ENCODE peak calls at places on chromosome 10, in ten cellular contexts. O is astrocyte of the cerebellum, G is spleen, E is tibial nerve, Z is heart right ventricle, B is lower lobe of right lung, V is right atrium auricular region, F is H9, R is mesothelial cell of epicardium, C is GM12864. U is an unnamed sample.

GRCh38 chr10:106595281-106595680 is 569.2 kb downstream of the SORCS1 start:
- DNase-seq in O (no peak), G (no peak), E (no peak), Z (no peak), B (no peak), V (no peak), F (no peak), R (no peak), C (no peak), U (no peak)

GRCh38 chr10:77037735-77038411 is 599.7 kb downstream of the KCNMA1 start:
- DNase-seq in O (no peak), G (no peak), E (no peak), Z (no peak), B (no peak), V (no peak), F (no peak), R (no peak), C (no peak), U (no peak)

GRCh38 chr10:132575320-132576201 is 38.0 kb downstream of the INPP5A start:
- DNase-seq in O (peak; percentile 99), G (no peak), E (no peak), Z (no peak), B (no peak), V (peak; percentile 67), F (no peak), R (no peak), C (no peak), U (peak; percentile 72)

GRCh38 chr10:84543077-84543476 is 214.7 kb downstream of the CCSER2 start:
- DNase-seq in O (no peak), G (no peak), E (no peak), Z (no peak), B (no peak), V (no peak), F (no peak), R (no peak), C (no peak), U (no peak)

GRCh38 chr10:104680467-104681401 is 39.6 kb downstream of the SORCS3 start:
- DNase-seq in O (no peak), G (no peak), E (no peak), Z (peak; percentile 26), B (no peak), V (no peak), F (peak; percentile 75), R (peak; percentile 49), C (no peak), U (no peak)

GRCh38 chr10:110192552-110192951 is 14.9 kb upstream of the MXI1 start:
- DNase-seq in O (no peak), G (no peak), E (no peak), Z (no peak), B (no peak), V (peak; percentile 57), F (peak; percentile 47), R (no peak), C (no peak), U (peak; percentile 53)

GRCh38 chr10:43128958-43129706 is 9.1 kb upstream of the CSGALNACT2 start:
- DNase-seq in O (peak; percentile 87), G (peak; percentile 22), E (no peak), Z (no peak), B (no peak), V (peak; percentile 54), F (peak; percentile 20), R (no peak), C (no peak), U (peak; percentile 69)

GRCh38 chr10:80464557-80465466 is 10.7 kb downstream of the TSPAN14 start:
- DNase-seq in O (no peak), G (peak; percentile 80), E (no peak), Z (peak; percentile 35), B (no peak), V (no peak), F (peak; percentile 91), R (no peak), C (no peak), U (no peak)

DNA sequence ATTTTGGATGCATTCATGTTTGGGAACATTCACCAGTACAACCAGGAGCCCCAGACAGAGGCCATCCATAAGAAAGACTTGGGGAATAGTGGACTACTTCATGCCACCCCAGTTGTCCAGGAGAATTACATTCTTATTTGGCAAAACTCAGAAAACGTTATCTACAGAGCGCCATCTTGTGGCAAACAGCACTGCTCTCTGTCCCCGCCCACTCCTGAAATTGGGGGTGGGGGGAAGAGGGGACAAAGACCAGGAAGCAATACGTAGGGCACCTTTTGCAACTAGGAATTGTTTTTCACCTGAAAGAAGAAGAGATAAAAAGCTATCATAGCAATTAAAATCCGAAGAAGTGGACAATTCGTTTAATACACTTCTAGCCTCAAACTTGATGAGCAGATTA is 134.6 kb upstream of the MGMT start:
- DNase-seq in O (no peak), G (no peak), E (peak; percentile 8), Z (no peak), B (no peak), V (no peak), F (peak; percentile 75), R (no peak), C (no peak), U (no peak)
- TF ChIP-seq CTCF in O (peak; percentile 11), G (no peak), E (peak; percentile 42), Z (peak; percentile 51), B (peak; percentile 53), V (no peak), F (peak; percentile 89), R (peak; percentile 25), C (peak; percentile 55), U (peak; percentile 23)

GRCh38 chr10:60237977-60238376 is 151.7 kb downstream of the ANK3 start:
- DNase-seq in O (no peak), G (no peak), E (no peak), Z (no peak), B (no peak), V (no peak), F (no peak), R (no peak), C (peak; percentile 21), U (peak; percentile 21)

GRCh38 chr10:60236869-60237524 is 152.7 kb downstream of the ANK3 start:
- DNase-seq in O (no peak), G (peak; percentile 85), E (peak; percentile 19), Z (peak; percentile 21), B (peak; percentile 77), V (peak; percentile 65), F (no peak), R (no peak), C (peak; percentile 94), U (peak; percentile 66)

GRCh38 chr10:60239228-60239627 is 150.4 kb downstream of the ANK3 start:
- DNase-seq in O (no peak), G (no peak), E (no peak), Z (no peak), B (no peak), V (no peak), F (no peak), R (no peak), C (no peak), U (no peak)

GRCh38 chr10:60235001-60235400 is 154.7 kb downstream of the ANK3 start:
- DNase-seq in O (peak; percentile 33), G (no peak), E (no peak), Z (no peak), B (no peak), V (no peak), F (no peak), R (no peak), C (no peak), U (no peak)

DNA sequence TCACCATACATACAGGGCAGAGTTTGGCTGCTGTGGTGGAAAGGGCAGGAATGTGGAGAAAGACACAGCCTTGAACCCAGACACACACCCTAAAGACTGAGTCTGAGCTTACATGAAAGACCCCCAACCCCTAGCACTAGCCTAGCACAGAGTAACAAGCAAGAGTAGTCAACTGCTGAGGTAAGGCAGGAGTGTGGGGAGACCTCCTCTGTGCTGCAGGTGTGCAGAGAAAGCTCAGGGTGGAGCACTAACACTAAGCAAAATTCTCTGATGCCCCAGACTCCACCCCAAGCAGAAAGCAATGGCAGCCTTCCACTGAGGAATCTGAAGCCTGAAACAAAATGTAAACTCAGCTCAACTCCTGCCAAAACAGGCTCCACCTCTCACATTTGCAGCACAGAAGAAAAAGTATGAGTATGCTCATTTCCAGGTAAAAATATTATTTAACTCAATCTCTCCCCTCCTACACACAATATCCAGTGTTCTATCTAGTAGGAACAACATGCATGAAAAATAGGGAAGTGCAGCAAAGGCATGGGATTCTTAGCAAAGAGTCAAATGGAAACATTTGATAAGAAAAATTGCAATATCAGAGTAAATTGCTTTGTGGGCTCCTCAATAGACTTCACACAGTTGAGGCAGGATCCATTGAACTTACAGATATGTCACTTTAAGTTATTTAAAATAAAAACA is 151.1 kb downstream of the ANK3 start:
- DNase-seq in O (peak; percentile 64), G (no peak), E (no peak), Z (no peak), B (no peak), V (no peak), F (peak; percentile 47), R (no peak), C (peak; percentile 41), U (peak; percentile 46)
- TF ChIP-seq CTCF in O (peak; percentile 58), G (peak; percentile 30), E (no peak), Z (peak; percentile 35), B (peak; percentile 18), V (no peak), F (peak; percentile 64), R (no peak), C (peak; percentile 70), U (peak; percentile 37)

DNA sequence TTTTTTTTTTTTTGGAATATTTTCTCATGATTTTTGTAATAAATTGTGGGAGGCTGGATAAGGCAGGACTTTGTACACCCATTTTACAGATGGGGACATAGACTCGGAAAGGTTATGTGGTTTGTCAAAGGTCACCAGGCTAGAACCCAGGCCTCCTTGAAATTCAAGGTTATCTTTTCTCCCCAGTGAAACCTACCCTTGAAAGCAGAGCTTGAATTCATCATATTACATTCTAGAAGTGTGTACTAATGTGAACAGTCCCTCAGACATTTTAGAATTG is 3.9 kb downstream of the ARID5B start:
- DNase-seq in O (no peak), G (no peak), E (no peak), Z (no peak), B (no peak), V (no peak), F (no peak), R (no peak), C (no peak), U (no peak)
- TF ChIP-seq CTCF in O (no peak), G (no peak), E (no peak), Z (no peak), B (no peak), V (no peak), F (no peak), R (no peak), C (no peak), U (no peak)

GRCh38 chr10:28566458-28566857 is 33.5 kb downstream of the WAC start:
- DNase-seq in O (no peak), G (no peak), E (no peak), Z (no peak), B (no peak), V (no peak), F (no peak), R (no peak), C (no peak), U (no peak)

GRCh38 chr10:28571265-28571664 is 38.3 kb downstream of the WAC start:
- DNase-seq in O (no peak), G (no peak), E (no peak), Z (no peak), B (no peak), V (no peak), F (no peak), R (no peak), C (no peak), U (no peak)

GRCh38 chr10:28569506-28570159 is 36.7 kb downstream of the WAC start:
- DNase-seq in O (no peak), G (no peak), E (no peak), Z (no peak), B (no peak), V (no peak), F (no peak), R (no peak), C (no peak), U (no peak)

GRCh38 chr10:28575852-28576251 is 42.9 kb downstream of the WAC start:
- DNase-seq in O (no peak), G (no peak), E (no peak), Z (no peak), B (no peak), V (no peak), F (no peak), R (no peak), C (no peak), U (no peak)

GRCh38 chr10:28570598-28570997 is 37.7 kb downstream of the WAC start:
- DNase-seq in O (no peak), G (no peak), E (no peak), Z (no peak), B (no peak), V (no peak), F (no peak), R (no peak), C (no peak), U (no peak)
- TF ChIP-seq CTCF in O (no peak), G (no peak), E (no peak), Z (no peak), B (no peak), V (no peak), F (no peak), R (no peak), C (no peak), U (no peak)

U was measured in GM10248.